ENCODE peak calls at places on chromosomes 4 and X, in nine cellular contexts. A, Z, W, O, R, K, M, S and P are unnamed samples. For H3K4me1, the result is how much of the 10 kb centered on the place peaks cover.

GRCh38 chrX:49856819-49857218 is 22.5 kb upstream of the USP27X start:
- DNase-seq in A (no peak), Z (no peak), W (no peak), O (no peak), R (no peak), K (no peak), M (no peak), S (no peak), P (no peak)

GRCh38 chrX:132488819-132489255 is at the start of gene MBNL3:
- DNase-seq in A (peak), Z (no peak), W (peak), O (no peak), R (peak), K (peak), M (peak), S (peak), P (peak)

GRCh38 chr4:161454860-161455259 is 708.9 kb downstream of the FSTL5 start:
- DNase-seq in A (no peak), Z (no peak), W (no peak), O (no peak), R (no peak), K (no peak), M (no peak), S (no peak), P (no peak)

GRCh38 chr4:81426770-81427604 is 44.7 kb downstream of the RASGEF1B start:
- DNase-seq in A (no peak), Z (no peak), W (no peak), O (no peak), R (no peak), K (no peak), M (no peak), S (no peak), P (no peak)

GRCh38 chr4:1309261-1310010 is 19.7 kb downstream of the MAEA start:
- DNase-seq in A (peak), Z (peak), W (peak), O (peak), R (peak), K (no peak), M (no peak), S (peak), P (peak)

GRCh38 chr4:80264825-80265224 is 1.6 kb upstream of the FGF5 start:
- DNase-seq in A (no peak), Z (no peak), W (no peak), O (no peak), R (no peak), K (no peak), M (no peak), S (no peak), P (no peak)

GRCh38 chrX:69173906-69174305 is 8.7 kb upstream of the PJA1 start:
- DNase-seq in A (no peak), Z (no peak), W (no peak), O (no peak), R (no peak), K (no peak), M (no peak), S (no peak), P (no peak)

GRCh38 chrX:8815460-8816065 is 14.4 kb upstream of the FAM9A start:
- DNase-seq in A (no peak), Z (no peak), W (no peak), O (no peak), R (no peak), K (peak), M (peak), S (peak), P (no peak)

GRCh38 chr4:4216668-4217067 is 10.1 kb downstream of the OTOP1 start:
- DNase-seq in A (no peak), Z (no peak), W (no peak), O (no peak), R (no peak), K (no peak), M (no peak), S (peak), P (no peak)

GRCh38 chr4:1992468-1993168 is 16.2 kb downstream of the NELFA start:
- DNase-seq in A (no peak), Z (no peak), W (no peak), O (no peak), R (no peak), K (no peak), M (no peak), S (peak), P (no peak)

GRCh38 chr4:30714408-30715031 is 5.6 kb upstream of the PCDH7 start:
- DNase-seq in A (no peak), Z (no peak), W (no peak), O (no peak), R (peak), K (peak), M (peak), S (peak), P (no peak)

GRCh38 chr4:182062936-182063335 is 180.3 kb upstream of the TENM3 start:
- DNase-seq in A (no peak), Z (no peak), W (no peak), O (no peak), R (no peak), K (no peak), M (no peak), S (peak), P (no peak)

GRCh38 chr4:76235915-76236314 is 15.6 kb upstream of the FAM47E start:
- DNase-seq in A (no peak), Z (no peak), W (no peak), O (no peak), R (no peak), K (no peak), M (no peak), S (no peak), P (no peak)

GRCh38 chr4:110270492-110271197 is 72.2 kb upstream of the ELOVL6 start:
- DNase-seq in A (no peak), Z (no peak), W (no peak), O (no peak), R (no peak), K (no peak), M (no peak), S (peak), P (no peak)

GRCh38 chr4:72567821-72568620 is 1.0 kb downstream of the ADAMTS3 start:
- DNase-seq in A (peak), Z (peak), W (no peak), O (peak), R (peak), K (no peak), M (peak), S (peak), P (peak)

GRCh38 chr4:2333356-2333841 is 71.5 kb upstream of the MXD4 start:
- DNase-seq in A (peak), Z (no peak), W (no peak), O (no peak), R (peak), K (no peak), M (no peak), S (no peak), P (peak)

GRCh38 chr4:46993075-46994006 is at the start of gene GABRA4:
- DNase-seq in A (no peak), Z (no peak), W (no peak), O (no peak), R (no peak), K (no peak), M (no peak), S (no peak), P (no peak)

GRCh38 chr4:185560316-185560715 is 25.0 kb upstream of the PDLIM3 start:
- DNase-seq in A (no peak), Z (no peak), W (no peak), O (no peak), R (no peak), K (no peak), M (no peak), S (no peak), P (no peak)

GRCh38 chrX:1167466-1167865 is 45.0 kb downstream of the CRLF2 start:
- DNase-seq in A (no peak), Z (no peak), W (no peak), O (no peak), R (no peak), K (no peak), M (peak), S (no peak), P (no peak)

GRCh38 chr4:62622084-62622483 is 1422.0 kb downstream of the ADGRL3 start:
- DNase-seq in A (no peak), Z (no peak), W (no peak), O (no peak), R (no peak), K (no peak), M (no peak), S (no peak), P (no peak)

GRCh38 chr4:184437565-184437964 is 36.8 kb downstream of the IRF2 start:
- DNase-seq in A (no peak), Z (no peak), W (no peak), O (no peak), R (no peak), K (no peak), M (no peak), S (no peak), P (no peak)

GRCh38 chrX:69126642-69127041 is 38.6 kb downstream of the PJA1 start:
- DNase-seq in A (no peak), Z (no peak), W (no peak), O (no peak), R (no peak), K (no peak), M (no peak), S (no peak), P (peak)

GRCh38 chr4:19678763-19679162 is 572.9 kb upstream of the SLIT2 start:
- DNase-seq in A (no peak), Z (no peak), W (no peak), O (no peak), R (no peak), K (no peak), M (no peak), S (peak), P (no peak)

GRCh38 chr4:67575232-67575888 is 16.8 kb downstream of the STAP1 start:
- DNase-seq in A (no peak), Z (no peak), W (no peak), O (no peak), R (no peak), K (peak), M (no peak), S (no peak), P (no peak)

GRCh38 chr4:148998719-148999118 is 556.5 kb upstream of the NR3C2 start:
- DNase-seq in A (no peak), Z (no peak), W (no peak), O (no peak), R (no peak), K (peak), M (peak), S (peak), P (no peak)

GRCh38 chr4:173343832-173344397 is 9.8 kb upstream of the HMGB2 start:
- DNase-seq in A (no peak), Z (no peak), W (no peak), O (no peak), R (no peak), K (no peak), M (no peak), S (no peak), P (no peak)

GRCh38 chr4:575281-576141 is 584 bp downstream of the TMEM271 start:
- DNase-seq in A (no peak), Z (no peak), W (no peak), O (no peak), R (no peak), K (no peak), M (no peak), S (peak), P (no peak)

GRCh38 chrX:50470103-50471031 is at the start of gene DGKK:
- DNase-seq in A (no peak), Z (no peak), W (no peak), O (no peak), R (no peak), K (no peak), M (no peak), S (no peak), P (no peak)

GRCh38 chr4:89868999-89869589 is 25.6 kb upstream of the MMRN1 start:
- DNase-seq in A (no peak), Z (no peak), W (no peak), O (no peak), R (no peak), K (no peak), M (no peak), S (peak), P (no peak)

GRCh38 chr4:110949516-110949915 is 326.6 kb upstream of the PITX2 start:
- DNase-seq in A (no peak), Z (no peak), W (no peak), O (no peak), R (no peak), K (no peak), M (no peak), S (no peak), P (no peak)

GRCh38 chr4:57943672-57944071 is 833.5 kb upstream of the IGFBP7 start:
- DNase-seq in A (no peak), Z (no peak), W (no peak), O (no peak), R (no peak), K (no peak), M (peak), S (peak), P (no peak)

GRCh38 chr4:166594326-166594946 is 639.9 kb downstream of the SPOCK3 start:
- DNase-seq in A (no peak), Z (no peak), W (no peak), O (no peak), R (peak), K (peak), M (peak), S (peak), P (no peak)

GRCh38 chr4:157459789-157460188 is 239.3 kb downstream of the GRIA2 start:
- DNase-seq in A (no peak), Z (no peak), W (no peak), O (no peak), R (no peak), K (no peak), M (no peak), S (no peak), P (no peak)

GRCh38 chr4:134027931-134028330 is 173.7 kb downstream of the PABPC4L start:
- DNase-seq in A (no peak), Z (no peak), W (no peak), O (no peak), R (no peak), K (no peak), M (peak), S (peak), P (no peak)

GRCh38 chr4:6448476-6449170 is 23.8 kb downstream of the PPP2R2C start:
- DNase-seq in A (no peak), Z (no peak), W (no peak), O (no peak), R (no peak), K (no peak), M (no peak), S (no peak), P (no peak)

GRCh38 chr4:112418092-112418491 is 97.9 kb downstream of the NEUROG2 start:
- DNase-seq in A (no peak), Z (no peak), W (no peak), O (no peak), R (no peak), K (peak), M (no peak), S (no peak), P (no peak)

GRCh38 chrX:57204306-57204705 is 67.1 kb upstream of the SPIN2A start:
- DNase-seq in A (no peak), Z (no peak), W (no peak), O (no peak), R (no peak), K (no peak), M (no peak), S (no peak), P (no peak)

GRCh38 chrX:68999931-69000330 is 165.3 kb downstream of the PJA1 start:
- DNase-seq in A (no peak), Z (no peak), W (no peak), O (no peak), R (no peak), K (no peak), M (no peak), S (no peak), P (no peak)

GRCh38 chr4:7966281-7967062 is 26.8 kb upstream of the AFAP1 start:
- DNase-seq in A (no peak), Z (no peak), W (no peak), O (no peak), R (no peak), K (no peak), M (no peak), S (no peak), P (no peak)
- H3K4me1 ChIP-seq in A (half or more), Z (under half), W (half or more), O (half or more), R (under half), K (under half), M (half or more), S (under half), P (under half)

DNA sequence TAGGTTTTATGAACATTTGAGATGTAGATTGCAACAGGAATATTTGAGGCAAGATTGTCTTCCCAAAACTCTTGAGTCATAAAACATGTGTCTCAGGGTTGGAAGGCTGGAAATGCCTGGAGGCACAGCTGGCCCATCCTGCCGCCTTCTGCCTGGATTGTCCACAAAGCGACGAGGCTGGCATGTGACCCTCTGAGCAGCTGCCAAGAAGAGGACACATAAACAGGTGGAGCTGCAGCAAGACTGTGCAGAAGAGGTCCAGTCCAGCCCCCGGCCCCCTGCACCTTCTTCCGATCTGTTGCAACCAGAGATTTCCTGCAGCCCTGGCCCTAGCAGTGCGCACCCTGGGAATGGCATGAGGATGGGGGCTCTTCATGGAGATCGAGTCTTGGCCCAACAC is 101.9 kb upstream of the BCOR start:
- DNase-seq in A (no peak), Z (no peak), W (no peak), O (no peak), R (no peak), K (no peak), M (no peak), S (no peak), P (no peak)
- H3K27ac ChIP-seq in A (no peak), Z (no peak), W (no peak), O (no peak), R (no peak), K (no peak), M (no peak), S (no peak), P (no peak)

DNA sequence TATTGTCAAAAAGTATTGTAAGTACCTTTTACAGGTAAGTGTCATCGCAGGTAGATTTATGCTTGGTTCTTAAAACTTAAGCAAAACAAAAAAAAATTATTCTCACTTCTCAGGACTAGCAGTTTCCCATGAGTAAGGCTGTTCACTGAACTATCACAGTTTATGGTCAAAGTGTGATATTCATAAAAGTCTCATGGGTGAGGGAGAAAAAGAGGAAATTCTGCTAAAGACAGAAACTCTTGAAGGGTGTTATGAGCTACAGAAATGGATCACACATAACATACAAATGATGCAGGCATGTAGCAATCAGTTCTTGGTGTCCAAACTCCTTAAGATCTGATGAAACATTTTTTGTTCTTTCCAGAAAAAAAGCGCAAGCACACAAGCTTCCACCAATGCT is 8.5 kb downstream of the RAB9A start:
- DNase-seq in A (no peak), Z (no peak), W (no peak), O (no peak), R (no peak), K (peak), M (no peak), S (no peak), P (no peak)
- H3K4me3 ChIP-seq in A (no peak), Z (no peak), W (no peak), O (no peak), R (no peak), K (peak), M (no peak), S (no peak), P (no peak)

GRCh38 chrX:20479048-20479447 is 212.3 kb upstream of the RPS6KA3 start:
- DNase-seq in A (no peak), Z (no peak), W (no peak), O (no peak), R (no peak), K (no peak), M (no peak), S (no peak), P (no peak)
- H3K4me1 ChIP-seq in A (under half), Z (under half), W (under half), O (under half), R (under half), K (under half), M (under half), S (under half), P (under half)